ENCODE peak calls at places on chromosomes 2 and 18, in six cellular contexts. One of them, this sample, is unnamed.

GRCh38 chr18:59446012-59446411 is 86.9 kb upstream of the LMAN1 start:
- DNase-seq in H1: no peak
- DNase-seq in mesenchymal stem cell: peak; percentile 24
- DNase-seq in IMR-90: peak; percentile 42
- DNase-seq in mesendoderm: peak; percentile 66
- DNase-seq in neuronal stem cell: peak; percentile 23
- DNase-seq in this sample: peak; percentile 8

GRCh38 chr2:222736301-222736700 is 64.8 kb downstream of the MOGAT1 start:
- DNase-seq in mesenchymal stem cell: peak; percentile 12
- DNase-seq in neuronal stem cell: no peak
- DNase-seq in IMR-90: peak; percentile 67
- DNase-seq in mesendoderm: no peak
- DNase-seq in H1: no peak
- DNase-seq in this sample: no peak

GRCh38 chr18:57190026-57190425 is 43.1 kb downstream of the BOD1L2 start:
- DNase-seq in mesendoderm: no peak
- DNase-seq in H1: no peak
- DNase-seq in mesenchymal stem cell: no peak
- DNase-seq in neuronal stem cell: no peak
- DNase-seq in IMR-90: no peak
- DNase-seq in this sample: no peak

GRCh38 chr18:61173579-61173978 is 159.7 kb upstream of the CDH20 start:
- DNase-seq in neuronal stem cell: no peak
- DNase-seq in IMR-90: no peak
- DNase-seq in mesendoderm: no peak
- DNase-seq in H1: no peak
- DNase-seq in mesenchymal stem cell: no peak
- DNase-seq in this sample: no peak

GRCh38 chr18:48191494-48191893 is 217.7 kb downstream of the ZBTB7C start:
- DNase-seq in neuronal stem cell: no peak
- DNase-seq in H1: no peak
- DNase-seq in mesenchymal stem cell: no peak
- DNase-seq in mesendoderm: peak; percentile 20
- DNase-seq in IMR-90: no peak
- DNase-seq in this sample: no peak

GRCh38 chr2:65800998-65801397 is 368.6 kb upstream of the SPRED2 start:
- DNase-seq in neuronal stem cell: no peak
- DNase-seq in mesenchymal stem cell: peak; percentile 36
- DNase-seq in IMR-90: peak; percentile 23
- DNase-seq in H1: no peak
- DNase-seq in mesendoderm: peak; percentile 53
- DNase-seq in this sample: peak; percentile 59

GRCh38 chr2:182616471-182617393 is 99.3 kb upstream of the DNAJC10 start:
- DNase-seq in neuronal stem cell: no peak
- DNase-seq in mesenchymal stem cell: peak; percentile 39
- DNase-seq in mesendoderm: no peak
- DNase-seq in H1: no peak
- DNase-seq in IMR-90: peak; percentile 69
- DNase-seq in this sample: no peak

GRCh38 chr2:37775908-37776250 is 104.4 kb upstream of the CDC42EP3 start:
- DNase-seq in H1: no peak
- DNase-seq in mesendoderm: peak; percentile 54
- DNase-seq in mesenchymal stem cell: peak; percentile 86
- DNase-seq in neuronal stem cell: no peak
- DNase-seq in IMR-90: peak; percentile 84
- DNase-seq in this sample: peak; percentile 32

GRCh38 chr2:26913599-26914285 is 56.7 kb upstream of the MAPRE3 start:
- DNase-seq in mesendoderm: peak; percentile 56
- DNase-seq in mesenchymal stem cell: peak; percentile 19
- DNase-seq in IMR-90: peak; percentile 34
- DNase-seq in neuronal stem cell: no peak
- DNase-seq in H1: no peak
- DNase-seq in this sample: no peak

GRCh38 chr18:79245517-79246001 is 150.2 kb upstream of the NFATC1 start:
- DNase-seq in mesendoderm: no peak
- DNase-seq in H1: no peak
- DNase-seq in mesenchymal stem cell: no peak
- DNase-seq in IMR-90: no peak
- DNase-seq in neuronal stem cell: no peak
- DNase-seq in this sample: no peak

DNA sequence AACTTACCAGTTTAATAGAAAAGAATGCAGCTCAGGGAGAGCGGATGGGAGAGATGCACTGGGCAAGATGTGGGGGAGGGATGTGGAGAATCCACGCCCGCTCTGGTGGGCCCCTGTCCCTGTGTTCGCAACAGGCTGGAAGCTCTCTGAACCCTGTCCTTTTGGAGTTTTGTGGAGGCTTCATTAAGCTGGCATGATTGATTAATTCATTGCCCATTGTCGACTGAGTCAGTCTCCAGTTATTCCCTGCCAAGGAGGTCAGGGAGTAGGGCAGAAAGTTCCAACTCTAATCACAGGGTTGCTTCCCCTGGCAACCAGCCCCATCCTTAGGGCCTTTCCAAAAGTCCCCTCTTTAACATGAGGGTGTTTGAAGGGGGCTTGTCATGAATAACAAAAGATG is 257.1 kb downstream of the ACKR3 start:
- DNase-seq in mesenchymal stem cell: no peak
- DNase-seq in neuronal stem cell: no peak
- DNase-seq in H1: no peak
- DNase-seq in mesendoderm: no peak
- DNase-seq in IMR-90: no peak
- DNase-seq in this sample: no peak
- H2AK5ac ChIP-seq in mesenchymal stem cell: no peak overlapping the region
- H2AK5ac ChIP-seq in neuronal stem cell: no peak overlapping the region
- H2AK5ac ChIP-seq in H1: no peak overlapping the region
- H2AK5ac ChIP-seq in mesendoderm: no peak overlapping the region
- H2AK5ac ChIP-seq in IMR-90: no peak overlapping the region
- H2AK5ac ChIP-seq in this sample: no peak overlapping the region

GRCh38 chr2:7430869-7431641 is 513.8 kb downstream of the RNF144A start:
- DNase-seq in IMR-90: no peak
- DNase-seq in mesendoderm: peak; percentile 88
- DNase-seq in mesenchymal stem cell: peak; percentile 10
- DNase-seq in H1: peak; percentile 53
- DNase-seq in neuronal stem cell: peak; percentile 35
- DNase-seq in this sample: peak; percentile 95
- H3K4me3 ChIP-seq in IMR-90: no peak overlapping the region
- H3K4me3 ChIP-seq in mesendoderm: peak overlapping the region; percentile 2
- H3K4me3 ChIP-seq in mesenchymal stem cell: peak overlapping the region; percentile 42
- H3K4me3 ChIP-seq in H1: peak overlapping the region; percentile 19
- H3K4me3 ChIP-seq in neuronal stem cell: peak overlapping the region; percentile 66
- H3K4me3 ChIP-seq in this sample: peak overlapping the region; percentile 59

DNA sequence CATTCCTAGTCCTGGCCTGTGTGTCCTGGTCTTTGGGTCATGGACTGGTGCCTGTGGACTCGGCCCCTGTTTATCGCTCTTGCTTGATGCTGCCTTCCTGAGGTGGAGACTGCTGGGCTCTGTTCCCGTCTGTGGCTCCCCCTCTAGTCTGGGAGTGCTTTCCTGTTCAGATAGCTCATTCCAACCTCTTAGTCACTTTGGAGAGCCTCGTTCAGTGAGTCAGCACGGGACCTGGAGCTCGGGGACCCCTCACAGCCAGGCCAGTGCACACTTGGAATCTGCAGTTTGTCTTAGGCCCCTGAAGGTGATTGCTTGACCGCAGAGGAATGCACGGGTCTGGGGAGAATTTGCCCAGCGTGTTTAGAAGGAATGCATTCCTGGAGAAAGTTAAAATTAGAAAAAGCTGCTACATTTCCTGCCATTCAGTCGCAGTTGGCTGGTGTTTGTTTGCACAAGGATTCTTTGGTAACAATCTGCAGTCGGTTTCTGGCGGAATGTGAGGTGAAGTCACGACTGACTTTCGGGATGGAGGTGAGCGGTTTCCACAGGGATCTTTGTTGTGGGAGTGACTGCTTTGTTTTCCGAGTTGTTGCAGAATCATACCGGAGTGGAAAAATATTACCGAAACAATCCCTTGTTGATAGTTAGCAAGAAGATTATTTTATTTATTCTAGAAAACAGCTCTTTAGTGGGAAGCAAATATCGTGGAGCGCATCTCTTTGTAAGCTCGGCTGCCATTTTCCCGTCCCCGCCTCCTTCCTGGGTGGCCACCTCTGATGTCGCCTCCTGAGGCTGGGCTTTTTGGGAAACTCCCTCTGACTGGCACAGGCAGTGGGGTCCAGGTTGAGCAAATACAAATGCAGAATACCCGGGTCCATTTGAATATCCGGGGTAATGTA is 29.6 kb downstream of the SH3BP4 start:
- DNase-seq in mesendoderm: peak; percentile 99
- DNase-seq in neuronal stem cell: peak; percentile 54
- DNase-seq in mesenchymal stem cell: peak; percentile 99
- DNase-seq in IMR-90: peak; percentile 100
- DNase-seq in H1: peak; percentile 82
- DNase-seq in this sample: peak; percentile 98
- H2BK5ac ChIP-seq in mesendoderm: peak overlapping the region; percentile 36
- H2BK5ac ChIP-seq in neuronal stem cell: no peak overlapping the region
- H2BK5ac ChIP-seq in mesenchymal stem cell: peak overlapping the region; percentile 98
- H2BK5ac ChIP-seq in IMR-90: peak overlapping the region; percentile 94
- H2BK5ac ChIP-seq in H1: peak overlapping the region; percentile 76
- H2BK5ac ChIP-seq in this sample: peak overlapping the region; percentile 90

GRCh38 chr2:237613679-237614078 is 13.7 kb upstream of the LRRFIP1 start:
- DNase-seq in mesendoderm: peak; percentile 86
- DNase-seq in neuronal stem cell: no peak
- DNase-seq in IMR-90: no peak
- DNase-seq in H1: no peak
- DNase-seq in mesenchymal stem cell: no peak
- DNase-seq in this sample: no peak
- H2AK5ac ChIP-seq in mesendoderm: peak overlapping the region; percentile 70
- H2AK5ac ChIP-seq in neuronal stem cell: no peak overlapping the region
- H2AK5ac ChIP-seq in IMR-90: peak overlapping the region; percentile 90
- H2AK5ac ChIP-seq in H1: peak overlapping the region; percentile 85
- H2AK5ac ChIP-seq in mesenchymal stem cell: no peak overlapping the region
- H2AK5ac ChIP-seq in this sample: peak overlapping the region; percentile 57

DNA sequence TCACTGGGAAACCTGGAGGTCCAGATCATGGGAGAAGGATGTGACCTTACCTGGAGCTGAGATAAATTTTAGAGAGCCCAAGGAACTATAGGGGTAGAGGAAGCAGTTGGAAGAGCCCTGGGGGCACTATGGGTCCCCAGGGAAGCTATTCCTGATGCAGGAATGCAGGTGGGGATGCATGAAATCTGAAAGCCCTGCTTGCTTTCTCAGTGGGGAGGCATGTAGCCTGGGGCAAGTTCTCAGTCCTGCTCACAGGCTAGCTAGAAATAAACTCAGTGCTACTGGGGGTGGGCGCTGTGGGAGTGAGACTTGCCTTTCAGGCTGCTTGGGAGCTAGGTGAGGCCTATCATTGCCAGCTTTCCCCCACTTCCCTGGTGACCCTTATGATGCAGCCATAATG is 499.7 kb downstream of the PTH2R start:
- DNase-seq in H1: peak; percentile 44
- DNase-seq in mesendoderm: peak; percentile 96
- DNase-seq in IMR-90: no peak
- DNase-seq in mesenchymal stem cell: no peak
- DNase-seq in neuronal stem cell: no peak
- DNase-seq in this sample: peak; percentile 91
- H3K4me3 ChIP-seq in H1: no peak overlapping the region
- H3K4me3 ChIP-seq in mesendoderm: no peak overlapping the region
- H3K4me3 ChIP-seq in IMR-90: no peak overlapping the region
- H3K4me3 ChIP-seq in mesenchymal stem cell: no peak overlapping the region
- H3K4me3 ChIP-seq in neuronal stem cell: no peak overlapping the region
- H3K4me3 ChIP-seq in this sample: no peak overlapping the region

DNA sequence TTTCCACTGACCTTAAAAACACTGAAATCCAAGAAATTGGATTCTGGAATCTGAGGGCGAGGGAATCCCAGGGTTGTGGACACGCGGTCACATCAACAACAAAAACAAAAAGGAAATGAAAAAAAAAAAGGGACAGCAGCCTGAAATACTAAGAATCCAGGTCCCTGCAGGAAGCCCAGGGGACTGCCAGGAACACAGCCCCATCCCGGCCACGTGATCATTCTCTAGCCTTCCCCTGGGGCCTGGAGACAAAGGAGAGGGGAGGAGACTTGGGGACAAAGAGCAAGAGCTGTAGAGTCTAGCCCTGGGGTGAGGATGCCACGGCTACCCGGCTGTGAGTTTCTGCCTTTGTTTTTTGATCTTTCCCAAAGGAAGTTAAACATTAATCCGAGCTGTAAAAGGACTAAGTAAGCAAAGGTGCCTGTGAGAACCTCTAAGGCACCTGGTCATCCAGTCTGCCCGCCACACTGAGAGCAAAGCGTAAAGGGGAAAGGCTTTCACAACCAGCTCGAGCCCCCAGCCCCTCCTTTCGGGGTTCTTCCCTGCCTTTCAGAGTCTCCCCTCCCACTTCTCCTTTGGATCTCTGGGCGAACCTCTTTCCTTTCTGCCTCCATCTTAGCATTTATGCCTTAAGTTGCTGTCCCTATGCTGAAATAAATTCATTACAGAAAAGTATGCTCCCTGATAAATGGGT is 57.9 kb upstream of the MSH2 start:
- DNase-seq in mesenchymal stem cell: peak; percentile 71
- DNase-seq in neuronal stem cell: peak; percentile 92
- DNase-seq in H1: peak; percentile 96
- DNase-seq in mesendoderm: peak; percentile 100
- DNase-seq in IMR-90: peak; percentile 44
- DNase-seq in this sample: peak; percentile 50
- H2BK5ac ChIP-seq in mesenchymal stem cell: peak overlapping the region; percentile 81
- H2BK5ac ChIP-seq in neuronal stem cell: peak overlapping the region; percentile 42
- H2BK5ac ChIP-seq in H1: peak overlapping the region; percentile 99
- H2BK5ac ChIP-seq in mesendoderm: peak overlapping the region; percentile 3
- H2BK5ac ChIP-seq in IMR-90: no peak overlapping the region
- H2BK5ac ChIP-seq in this sample: peak overlapping the region; percentile 89

This sample was measured in trophoblast cell.